ENCODE peak calls at places on chromosomes 13 and 19, in eight cellular contexts. G is Calu3; J is A549; Q is WERI-Rb-1; S is tibial nerve; W is stomach; V is fibroblast of lung; M is CD4-positive, alpha-beta T cell. D is an unnamed sample.

GRCh38 chr13:48214519-48215121 is 18.4 kb upstream of the ITM2B start:
- DNase-seq in M (no peak), J (no peak), W (no peak), G (no peak), S (no peak), V (no peak), Q (no peak), D (no peak)

GRCh38 chr19:38702278-38702677 is 42.0 kb downstream of the CAPN12 start:
- DNase-seq in W (no peak), V (no peak), G (no peak), Q (no peak), S (no peak), M (no peak), J (no peak), D (no peak)

GRCh38 chr13:40549500-40550094 is 116.8 kb downstream of the FOXO1 start:
- DNase-seq in W (no peak), J (no peak), V (no peak), S (no peak), M (no peak), G (no peak), Q (no peak), D (no peak)

GRCh38 chr13:106507560-106508274 is 27.7 kb downstream of the EFNB2 start:
- DNase-seq in V (peak), J (peak), W (no peak), Q (no peak), G (no peak), S (no peak), M (no peak), D (no peak)

GRCh38 chr13:50130686-50131051 is 115.4 kb downstream of the KCNRG start:
- DNase-seq in G (peak), V (peak), J (peak), M (no peak), S (no peak), W (no peak), Q (no peak), D (no peak)

GRCh38 chr13:47594833-47595232 is 406.2 kb downstream of the SUCLA2 start:
- DNase-seq in W (no peak), S (no peak), G (peak), M (no peak), Q (peak), J (peak), V (peak), D (no peak)

GRCh38 chr13:43339843-43340550 is 316.6 kb downstream of the DNAJC15 start:
- DNase-seq in G (no peak), V (peak), Q (no peak), M (no peak), W (no peak), J (no peak), S (no peak), D (no peak)

GRCh38 chr13:23715762-23716235 is 145.6 kb downstream of the TNFRSF19 start:
- DNase-seq in V (no peak), M (no peak), J (peak), G (peak), Q (peak), S (no peak), W (peak), D (no peak)

GRCh38 chr19:16587031-16588023 is 15.1 kb upstream of the SLC35E1 start:
- DNase-seq in W (no peak), G (no peak), V (peak), S (peak), J (no peak), Q (peak), M (peak), D (peak)

GRCh38 chr19:33066543-33066942 is 1.9 kb upstream of the RHPN2 start:
- DNase-seq in J (no peak), V (no peak), M (no peak), Q (no peak), G (no peak), S (no peak), W (no peak), D (no peak)

GRCh38 chr13:25292301-25292700 is 5.0 kb upstream of the MTMR6 start:
- DNase-seq in W (no peak), S (no peak), G (no peak), M (no peak), J (no peak), V (peak), Q (peak), D (no peak)

GRCh38 chr19:900302-901111 is 7.2 kb downstream of the RNU6-9 start:
- DNase-seq in G (no peak), S (no peak), V (no peak), Q (peak), M (no peak), J (peak), W (no peak), D (no peak)

GRCh38 chr13:76799696-76800095 is 86.5 kb downstream of the KCTD12 start:
- DNase-seq in J (no peak), S (no peak), Q (no peak), G (no peak), W (no peak), V (no peak), M (no peak), D (no peak)

GRCh38 chr13:96089749-96090239 is at the start of gene HS6ST3:
- DNase-seq in V (no peak), W (peak), G (no peak), Q (peak), S (no peak), J (peak), M (no peak), D (no peak)

GRCh38 chr19:42401365-42402303 is 11.5 kb upstream of the CNFN start:
- DNase-seq in S (peak), M (peak), Q (peak), V (peak), W (peak), G (peak), J (peak), D (peak)

GRCh38 chr19:8648240-8648639 is 17.8 kb downstream of the NFILZ start:
- DNase-seq in W (no peak), J (no peak), S (no peak), G (no peak), M (no peak), Q (no peak), V (no peak), D (no peak)

GRCh38 chr13:25992076-25992475 is 59.7 kb downstream of the SHISA2 start:
- DNase-seq in V (no peak), W (no peak), Q (no peak), M (no peak), J (no peak), G (no peak), S (no peak), D (no peak)

GRCh38 chr19:5228932-5229777 is 111.5 kb downstream of the PTPRS start:
- DNase-seq in M (no peak), S (no peak), G (no peak), Q (no peak), J (peak), V (no peak), W (no peak), D (no peak)

GRCh38 chr13:50208826-50209335 is 193.6 kb downstream of the KCNRG start:
- DNase-seq in M (no peak), V (peak), W (peak), G (peak), J (peak), S (peak), Q (no peak), D (peak)

GRCh38 chr19:29690842-29691241 is 24.2 kb downstream of the C19orf12 start:
- DNase-seq in W (no peak), V (peak), M (no peak), G (peak), S (no peak), Q (peak), J (peak), D (no peak)

GRCh38 chr19:13597625-13598024 is 91.3 kb upstream of the CACNA1A start:
- DNase-seq in J (peak), S (peak), W (peak), M (peak), V (peak), Q (peak), G (peak), D (no peak)

GRCh38 chr19:3361384-3362216 is 4.8 kb upstream of the NFIC start:
- DNase-seq in S (no peak), M (no peak), G (no peak), V (no peak), Q (no peak), W (no peak), J (no peak), D (no peak)

GRCh38 chr19:11587302-11587972 is 9.8 kb upstream of the ZNF627 start:
- DNase-seq in G (peak), V (peak), Q (peak), W (peak), J (peak), M (peak), S (peak), D (peak)
- TF ChIP-seq CTCF in G (peak), V (peak), Q (peak), W (peak), J (peak), M (peak), S (peak), D (peak)

DNA sequence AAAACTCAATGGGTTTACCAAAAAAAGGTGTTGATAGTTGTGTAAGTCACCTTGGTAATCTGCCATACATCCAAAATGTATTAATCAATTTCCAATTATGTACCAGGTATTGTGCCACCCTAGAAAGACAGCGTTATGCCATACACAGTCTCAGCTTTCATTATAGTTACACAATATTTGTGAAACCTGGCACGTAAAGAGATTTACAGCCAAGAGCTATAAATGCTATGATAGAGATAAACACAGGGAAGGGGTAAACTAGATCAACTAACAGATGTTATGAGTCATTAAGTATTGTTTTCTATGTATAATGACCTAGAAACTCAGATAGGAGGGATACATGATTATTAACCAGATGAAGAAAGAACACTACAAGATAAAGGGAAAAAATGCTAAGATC is 725.6 kb upstream of the SLITRK5 start:
- DNase-seq in G (no peak), Q (no peak), S (no peak), J (no peak), W (no peak), M (no peak), V (no peak), D (no peak)
- TF ChIP-seq CTCF in G (no peak), Q (no peak), S (no peak), J (no peak), W (no peak), M (no peak), V (no peak), D (no peak)

GRCh38 chr13:45473627-45474026 is 8.9 kb downstream of the COG3 start:
- DNase-seq in V (no peak), S (no peak), J (peak), G (no peak), W (no peak), M (no peak), Q (peak), D (no peak)
- TF ChIP-seq CTCF in V (no peak), S (no peak), J (no peak), G (no peak), W (no peak), M (peak), Q (peak), D (no peak)

GRCh38 chr13:41649659-41650058 is 192.3 kb downstream of the RGCC start:
- DNase-seq in J (peak), G (no peak), S (no peak), W (no peak), Q (no peak), V (peak), M (no peak), D (no peak)
- TF ChIP-seq CTCF in J (no peak), G (no peak), S (no peak), W (no peak), Q (peak), V (peak), M (no peak), D (peak)

GRCh38 chr13:59343993-59344780 is 819.5 kb downstream of the DIAPH3 start:
- DNase-seq in W (no peak), V (no peak), S (no peak), G (no peak), J (no peak), M (no peak), Q (no peak), D (no peak)
- TF ChIP-seq CTCF in W (no peak), V (no peak), S (no peak), G (no peak), J (no peak), M (no peak), Q (no peak), D (no peak)

GRCh38 chr13:27797228-27797624 is 4.9 kb downstream of the GSX1 start:
- DNase-seq in G (peak), Q (peak), W (no peak), V (peak), J (peak), S (no peak), M (no peak), D (no peak)
- TF ChIP-seq CTCF in G (no peak), Q (peak), W (no peak), V (no peak), J (no peak), S (no peak), M (no peak), D (no peak)

DNA sequence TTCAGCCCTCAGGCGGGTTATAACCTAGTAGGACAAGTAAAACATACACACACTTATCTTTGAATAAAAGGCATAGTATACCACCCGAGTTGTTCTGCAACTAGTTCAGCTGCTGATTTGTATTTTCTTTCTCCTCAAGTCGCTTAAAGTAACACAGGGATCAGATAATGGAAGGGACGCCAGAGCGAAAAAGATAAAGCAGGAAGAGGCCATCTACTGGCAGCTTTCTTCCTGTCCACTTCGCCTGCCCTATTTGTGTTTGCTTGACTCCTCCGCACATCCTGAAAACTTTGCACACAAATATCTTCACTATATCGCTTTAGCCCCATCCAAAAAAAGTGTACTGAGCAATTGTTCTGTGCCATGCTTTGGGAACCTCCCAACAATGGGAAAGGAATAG is 238.0 kb upstream of the SOX21 start:
- DNase-seq in S (no peak), W (no peak), M (no peak), G (no peak), Q (peak), V (peak), J (no peak), D (no peak)
- TF ChIP-seq CTCF in S (no peak), W (no peak), M (no peak), G (no peak), Q (peak), V (no peak), J (no peak), D (no peak)

GRCh38 chr13:103883152-103883551 is 816.9 kb upstream of the SLC10A2 start:
- DNase-seq in W (peak), V (peak), G (peak), S (peak), M (no peak), J (peak), Q (peak), D (no peak)
- TF ChIP-seq CTCF in W (peak), V (peak), G (no peak), S (peak), M (no peak), J (peak), Q (peak), D (no peak)

DNA sequence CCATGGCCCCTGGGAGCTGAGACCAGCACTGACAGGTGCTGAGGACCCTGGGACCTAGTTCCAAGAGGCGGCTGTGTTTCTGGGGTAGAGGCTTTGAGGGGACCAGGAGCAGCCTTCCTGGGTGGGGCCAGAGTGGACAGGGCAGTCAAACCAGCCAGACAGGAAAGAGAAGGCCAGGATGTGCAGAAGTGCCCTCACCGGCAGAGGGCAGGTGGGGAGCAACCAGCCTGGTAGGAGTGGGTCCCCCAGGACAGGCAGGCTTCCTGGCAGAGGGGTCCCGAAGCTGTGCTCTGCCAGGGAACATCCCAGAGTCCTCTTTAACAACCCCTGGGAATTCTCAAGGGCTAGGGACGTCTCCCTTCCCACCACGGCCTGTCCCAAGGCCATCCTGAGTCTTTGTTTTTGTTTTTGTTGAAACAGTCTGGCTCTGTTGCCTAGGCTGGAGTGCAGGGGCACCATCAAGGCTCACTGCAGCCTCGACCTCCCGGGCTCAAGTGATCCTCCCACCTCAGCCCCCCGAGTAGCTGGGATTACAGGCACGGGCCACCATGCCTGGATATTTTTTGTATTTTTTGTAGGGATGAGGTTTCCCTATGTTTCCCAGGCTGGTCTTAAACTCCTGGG is 3.0 kb upstream of the HIPK4 start:
- DNase-seq in Q (no peak), G (peak), V (no peak), J (peak), M (no peak), W (peak), S (no peak), D (no peak)
- TF ChIP-seq CTCF in Q (no peak), G (peak), V (no peak), J (peak), M (no peak), W (no peak), S (no peak), D (peak)

D was measured in CD14-positive monocyte.